ENCODE peak calls at places on chromosomes 6 and 20, in six cellular contexts. N is vagina; I is stomach; H is Right ventricle myocardium superior; B is fibroblast of mammary gland; P is stimulated activated CD8-positive, alpha-beta memory T cell treated with anti-CD3 and anti-CD28 coated beads, Interleukin-12 subunit alpha, Interleukin-12 subunit beta, amount 100 ng/mL, for 4 hours. E is an unnamed sample.

GRCh38 chr6:17268114-17268513 is 13.0 kb upstream of the RBM24 start:
- DNase-seq in N (no peak), I (no peak), H (no peak), B (no peak), P (no peak), E (peak)

GRCh38 chr20:61120595-61121515 is 131.2 kb upstream of the CDH4 start:
- DNase-seq in N (no peak), I (no peak), H (peak), B (peak), P (no peak), E (peak)

GRCh38 chr6:63527658-63528514 is 44.4 kb upstream of the LOC128125822 start:
- DNase-seq in N (no peak), I (peak), H (no peak), B (peak), P (no peak), E (peak)

GRCh38 chr6:90362273-90362672 is 65.6 kb upstream of the BACH2 start:
- DNase-seq in N (no peak), I (no peak), H (no peak), B (peak), P (no peak), E (no peak)

GRCh38 chr6:138162104-138162946 is 586 bp downstream of the ARFGEF3 start:
- DNase-seq in N (no peak), I (peak), H (no peak), B (no peak), P (peak), E (peak)

GRCh38 chr6:7566031-7566556 is 23.9 kb upstream of the SNRNP48 start:
- DNase-seq in N (no peak), I (no peak), H (no peak), B (peak), P (no peak), E (peak)

GRCh38 chr6:23031986-23032385 is 462.6 kb downstream of the HDGFL1 start:
- DNase-seq in N (no peak), I (no peak), H (no peak), B (peak), P (no peak), E (peak)

GRCh38 chr6:70210462-70210861 is 92.4 kb downstream of the COL9A1 start:
- DNase-seq in N (no peak), I (no peak), H (no peak), B (peak), P (no peak), E (peak)

GRCh38 chr6:7143161-7143974 is 35.6 kb downstream of the RREB1 start:
- DNase-seq in N (no peak), I (no peak), H (no peak), B (no peak), P (no peak), E (no peak)

GRCh38 chr6:148521158-148521557 is 178.5 kb downstream of the SASH1 start:
- DNase-seq in N (no peak), I (no peak), H (no peak), B (peak), P (no peak), E (no peak)

GRCh38 chr20:24818056-24818455 is 131.0 kb upstream of the CST7 start:
- DNase-seq in N (no peak), I (no peak), H (no peak), B (no peak), P (no peak), E (no peak)

GRCh38 chr6:90284236-90284744 is 12.4 kb downstream of the BACH2 start:
- DNase-seq in N (no peak), I (no peak), H (no peak), B (peak), P (peak), E (peak)

GRCh38 chr6:29968130-29968529 is 25.8 kb downstream of the HLA-A start:
- DNase-seq in N (no peak), I (no peak), H (no peak), B (peak), P (no peak), E (peak)

GRCh38 chr6:17413313-17413750 is 19.9 kb downstream of the CAP2 start:
- DNase-seq in N (no peak), I (no peak), H (no peak), B (peak), P (no peak), E (peak)

GRCh38 chr20:37253087-37253486 is 8.5 kb downstream of the GHRH start:
- DNase-seq in N (no peak), I (no peak), H (no peak), B (no peak), P (no peak), E (no peak)

GRCh38 chr20:58712823-58713731 is 20.5 kb downstream of the NPEPL1 start:
- DNase-seq in N (no peak), I (peak), H (peak), B (no peak), P (no peak), E (no peak)

GRCh38 chr20:62063601-62063980 is 2.1 kb downstream of the TAF4 start:
- DNase-seq in N (no peak), I (no peak), H (no peak), B (peak), P (no peak), E (peak)

GRCh38 chr6:108655840-108656650 is 95.3 kb downstream of the FOXO3 start:
- DNase-seq in N (no peak), I (no peak), H (no peak), B (peak), P (no peak), E (peak)

GRCh38 chr6:114167583-114168576 is 174.9 kb downstream of the HS3ST5 start:
- DNase-seq in N (no peak), I (no peak), H (no peak), B (no peak), P (no peak), E (no peak)

GRCh38 chr20:13934992-13935894 is 55.2 kb downstream of the SEL1L2 start:
- DNase-seq in N (no peak), I (no peak), H (no peak), B (no peak), P (no peak), E (no peak)

GRCh38 chr20:3452127-3452526 is 18.7 kb upstream of the ATRN start:
- DNase-seq in N (no peak), I (no peak), H (no peak), B (no peak), P (no peak), E (no peak)

GRCh38 chr6:21438237-21438985 is 155.1 kb upstream of the SOX4 start:
- DNase-seq in N (no peak), I (no peak), H (no peak), B (peak), P (no peak), E (no peak)

GRCh38 chr6:148435386-148435785 is 92.7 kb downstream of the SASH1 start:
- DNase-seq in N (no peak), I (no peak), H (no peak), B (peak), P (no peak), E (peak)

GRCh38 chr6:80527552-80528052 is 421.1 kb downstream of the BCKDHB start:
- DNase-seq in N (no peak), I (no peak), H (no peak), B (no peak), P (no peak), E (no peak)

GRCh38 chr6:65852369-65852852 is 145.4 kb upstream of the EYS start:
- DNase-seq in N (no peak), I (no peak), H (no peak), B (no peak), P (no peak), E (no peak)

GRCh38 chr6:25192562-25192961 is 86.6 kb upstream of the CARMIL1 start:
- DNase-seq in N (no peak), I (no peak), H (no peak), B (peak), P (no peak), E (peak)

GRCh38 chr6:41442800-41443501 is 103.2 kb upstream of the FOXP4 start:
- DNase-seq in N (no peak), I (peak), H (peak), B (peak), P (no peak), E (peak)

GRCh38 chr6:150142657-150143501 is at the start of gene PPP1R14C:
- DNase-seq in N (no peak), I (no peak), H (peak), B (no peak), P (peak), E (peak)

GRCh38 chr20:47274449-47275108 is 81.9 kb downstream of the ZMYND8 start:
- DNase-seq in N (no peak), I (no peak), H (no peak), B (peak), P (no peak), E (peak)

GRCh38 chr6:35197196-35197595 is 16.6 kb upstream of the SCUBE3 start:
- DNase-seq in N (no peak), I (no peak), H (no peak), B (no peak), P (no peak), E (no peak)

GRCh38 chr20:41888434-41888833 is 270.3 kb upstream of the CHD6 start:
- DNase-seq in N (no peak), I (no peak), H (no peak), B (no peak), P (no peak), E (no peak)

GRCh38 chr20:59938696-59939051 is 1.4 kb downstream of the PPP1R3D start:
- DNase-seq in N (no peak), I (no peak), H (peak), B (peak), P (no peak), E (peak)

E was measured in EH.